ENCODE peak calls at places on chromosomes 16 and 17, in eight cellular contexts. One of them, this sample, is unnamed.

GRCh38 chr17:64662774-64663367 is 764 bp upstream of the SMURF2 start:
- DNase-seq in NCI-H2081: peak
- DNase-seq in progenitor cell of endocrine pancreas: no peak
- DNase-seq in stimulated activated CD4-positive, alpha-beta T cell treated with anti-CD3 and anti-CD28 coated beads, Interleukin-2, amount 100 ng/mL, for 48 hours: no peak
- DNase-seq in breast epithelium: no peak
- DNase-seq in HEK293T: no peak
- DNase-seq in putamen: no peak
- DNase-seq in IMR-90: no peak
- DNase-seq in this sample: no peak

GRCh38 chr17:1515640-1516402 is 591 bp downstream of the INPP5K start:
- DNase-seq in breast epithelium: peak
- DNase-seq in NCI-H2081: no peak
- DNase-seq in progenitor cell of endocrine pancreas: no peak
- DNase-seq in putamen: peak
- DNase-seq in stimulated activated CD4-positive, alpha-beta T cell treated with anti-CD3 and anti-CD28 coated beads, Interleukin-2, amount 100 ng/mL, for 48 hours: no peak
- DNase-seq in HEK293T: peak
- DNase-seq in IMR-90: peak
- DNase-seq in this sample: no peak

GRCh38 chr16:18979936-18980335 is 3.8 kb upstream of the TMC7 start:
- DNase-seq in IMR-90: no peak
- DNase-seq in breast epithelium: no peak
- DNase-seq in stimulated activated CD4-positive, alpha-beta T cell treated with anti-CD3 and anti-CD28 coated beads, Interleukin-2, amount 100 ng/mL, for 48 hours: no peak
- DNase-seq in NCI-H2081: peak
- DNase-seq in putamen: no peak
- DNase-seq in HEK293T: no peak
- DNase-seq in progenitor cell of endocrine pancreas: no peak
- DNase-seq in this sample: no peak

GRCh38 chr17:68706351-68706750 is 105.2 kb upstream of the FAM20A start:
- DNase-seq in HEK293T: no peak
- DNase-seq in IMR-90: no peak
- DNase-seq in NCI-H2081: no peak
- DNase-seq in putamen: no peak
- DNase-seq in progenitor cell of endocrine pancreas: no peak
- DNase-seq in breast epithelium: no peak
- DNase-seq in stimulated activated CD4-positive, alpha-beta T cell treated with anti-CD3 and anti-CD28 coated beads, Interleukin-2, amount 100 ng/mL, for 48 hours: no peak
- DNase-seq in this sample: no peak

GRCh38 chr16:67198238-67198734 is 645 bp upstream of the ELMO3 start:
- DNase-seq in HEK293T: no peak
- DNase-seq in stimulated activated CD4-positive, alpha-beta T cell treated with anti-CD3 and anti-CD28 coated beads, Interleukin-2, amount 100 ng/mL, for 48 hours: no peak
- DNase-seq in IMR-90: peak
- DNase-seq in breast epithelium: no peak
- DNase-seq in progenitor cell of endocrine pancreas: no peak
- DNase-seq in NCI-H2081: no peak
- DNase-seq in putamen: no peak
- DNase-seq in this sample: no peak

GRCh38 chr17:47877368-47878034 is 18.5 kb upstream of the SP2 start:
- DNase-seq in HEK293T: no peak
- DNase-seq in NCI-H2081: no peak
- DNase-seq in IMR-90: no peak
- DNase-seq in breast epithelium: no peak
- DNase-seq in stimulated activated CD4-positive, alpha-beta T cell treated with anti-CD3 and anti-CD28 coated beads, Interleukin-2, amount 100 ng/mL, for 48 hours: no peak
- DNase-seq in putamen: no peak
- DNase-seq in progenitor cell of endocrine pancreas: no peak
- DNase-seq in this sample: no peak

GRCh38 chr17:65629234-65629690 is 67.8 kb upstream of the AXIN2 start:
- DNase-seq in progenitor cell of endocrine pancreas: no peak
- DNase-seq in IMR-90: peak
- DNase-seq in putamen: no peak
- DNase-seq in stimulated activated CD4-positive, alpha-beta T cell treated with anti-CD3 and anti-CD28 coated beads, Interleukin-2, amount 100 ng/mL, for 48 hours: no peak
- DNase-seq in NCI-H2081: no peak
- DNase-seq in HEK293T: no peak
- DNase-seq in breast epithelium: no peak
- DNase-seq in this sample: no peak

GRCh38 chr16:11413907-11414595 is 68.8 kb downstream of the RMI2 start:
- DNase-seq in breast epithelium: no peak
- DNase-seq in stimulated activated CD4-positive, alpha-beta T cell treated with anti-CD3 and anti-CD28 coated beads, Interleukin-2, amount 100 ng/mL, for 48 hours: no peak
- DNase-seq in putamen: no peak
- DNase-seq in progenitor cell of endocrine pancreas: no peak
- DNase-seq in HEK293T: no peak
- DNase-seq in NCI-H2081: no peak
- DNase-seq in IMR-90: no peak
- DNase-seq in this sample: no peak

GRCh38 chr16:89137666-89138512 is 33.7 kb upstream of the CDH15 start:
- DNase-seq in progenitor cell of endocrine pancreas: no peak
- DNase-seq in HEK293T: no peak
- DNase-seq in IMR-90: no peak
- DNase-seq in NCI-H2081: no peak
- DNase-seq in putamen: no peak
- DNase-seq in breast epithelium: no peak
- DNase-seq in stimulated activated CD4-positive, alpha-beta T cell treated with anti-CD3 and anti-CD28 coated beads, Interleukin-2, amount 100 ng/mL, for 48 hours: no peak
- DNase-seq in this sample: no peak

GRCh38 chr17:13030459-13031305 is 12.9 kb upstream of the ELAC2 start:
- DNase-seq in IMR-90: peak
- DNase-seq in HEK293T: peak
- DNase-seq in stimulated activated CD4-positive, alpha-beta T cell treated with anti-CD3 and anti-CD28 coated beads, Interleukin-2, amount 100 ng/mL, for 48 hours: peak
- DNase-seq in putamen: peak
- DNase-seq in progenitor cell of endocrine pancreas: peak
- DNase-seq in breast epithelium: no peak
- DNase-seq in NCI-H2081: no peak
- DNase-seq in this sample: no peak

GRCh38 chr16:50610331-50611262 is 62.4 kb downstream of the NKD1 start:
- DNase-seq in IMR-90: no peak
- DNase-seq in HEK293T: no peak
- DNase-seq in stimulated activated CD4-positive, alpha-beta T cell treated with anti-CD3 and anti-CD28 coated beads, Interleukin-2, amount 100 ng/mL, for 48 hours: no peak
- DNase-seq in breast epithelium: no peak
- DNase-seq in progenitor cell of endocrine pancreas: no peak
- DNase-seq in putamen: peak
- DNase-seq in NCI-H2081: no peak
- DNase-seq in this sample: no peak

GRCh38 chr17:8016632-8017424 is 14.4 kb downstream of the GUCY2D start:
- DNase-seq in breast epithelium: no peak
- DNase-seq in progenitor cell of endocrine pancreas: peak
- DNase-seq in HEK293T: peak
- DNase-seq in IMR-90: no peak
- DNase-seq in stimulated activated CD4-positive, alpha-beta T cell treated with anti-CD3 and anti-CD28 coated beads, Interleukin-2, amount 100 ng/mL, for 48 hours: peak
- DNase-seq in putamen: peak
- DNase-seq in NCI-H2081: peak
- DNase-seq in this sample: no peak

This sample was measured in thoracic aorta.